ENCODE peak calls at places on chromosomes 16 and 17, in eight cellular contexts. R, W, E, B, Z, X, D and S are unnamed samples.
A peak's percentile ranks its signal among the peaks of the same experiment; 100 is the strongest.

GRCh38 chr17:39002991-39003715 is 36.0 kb upstream of the FBXO47 start:
- DNase-seq in R (no peak), W (no peak), E (peak; percentile 79), B (no peak), Z (no peak), X (peak; percentile 9), D (peak; percentile 89), S (peak; percentile 72)

GRCh38 chr16:16048904-16049582 is 99.6 kb downstream of the ABCC1 start:
- DNase-seq in R (no peak), W (no peak), E (no peak), B (no peak), Z (no peak), X (no peak), D (no peak), S (no peak)

GRCh38 chr17:49987290-49987585 is 7.8 kb downstream of the DLX3 start:
- DNase-seq in R (no peak), W (no peak), E (no peak), B (no peak), Z (no peak), X (no peak), D (no peak), S (peak; percentile 22)

GRCh38 chr16:66382966-66383299 is 16.4 kb downstream of the CDH5 start:
- DNase-seq in R (no peak), W (peak; percentile 85), E (no peak), B (no peak), Z (peak; percentile 95), X (peak; percentile 88), D (no peak), S (no peak)

GRCh38 chr16:67305216-67306071 is 21.1 kb downstream of the KCTD19 start:
- DNase-seq in R (no peak), W (no peak), E (no peak), B (no peak), Z (no peak), X (no peak), D (no peak), S (no peak)

GRCh38 chr16:87457724-87458423 is 35.0 kb downstream of the ZCCHC14 start:
- DNase-seq in R (no peak), W (peak; percentile 94), E (no peak), B (no peak), Z (peak; percentile 99), X (peak; percentile 99), D (no peak), S (no peak)

GRCh38 chr16:85436636-85437160 is 176.4 kb upstream of the GSE1 start:
- DNase-seq in R (peak; percentile 71), W (no peak), E (no peak), B (no peak), Z (no peak), X (no peak), D (no peak), S (no peak)

GRCh38 chr17:81865733-81866439 is 5.3 kb downstream of the ARHGDIA start:
- DNase-seq in R (no peak), W (peak; percentile 45), E (no peak), B (no peak), Z (no peak), X (no peak), D (no peak), S (no peak)

GRCh38 chr16:69626256-69626655 is 60.5 kb downstream of the NFAT5 start:
- DNase-seq in R (no peak), W (no peak), E (no peak), B (no peak), Z (no peak), X (peak; percentile 17), D (no peak), S (no peak)

GRCh38 chr17:50904522-50905459 is 38.6 kb upstream of the TOB1 start:
- DNase-seq in R (peak; percentile 50), W (peak; percentile 34), E (peak; percentile 63), B (no peak), Z (no peak), X (peak; percentile 59), D (peak; percentile 68), S (no peak)

GRCh38 chr16:80123189-80123588 is 417.6 kb upstream of the DYNLRB2 start:
- DNase-seq in R (no peak), W (no peak), E (no peak), B (no peak), Z (no peak), X (no peak), D (no peak), S (no peak)

GRCh38 chr17:79323556-79323955 is 248.9 kb downstream of the ENGASE start:
- DNase-seq in R (no peak), W (no peak), E (no peak), B (no peak), Z (no peak), X (no peak), D (no peak), S (no peak)

GRCh38 chr16:50778284-50779163 is 36.6 kb downstream of the CYLD start:
- DNase-seq in R (no peak), W (no peak), E (no peak), B (no peak), Z (no peak), X (no peak), D (no peak), S (no peak)

GRCh38 chr17:30309591-30309990 is 17.8 kb upstream of the BLMH start:
- DNase-seq in R (no peak), W (no peak), E (no peak), B (no peak), Z (no peak), X (peak; percentile 61), D (no peak), S (no peak)

GRCh38 chr16:51392651-51393187 is 241.6 kb upstream of the SALL1 start:
- DNase-seq in R (peak; percentile 37), W (no peak), E (no peak), B (no peak), Z (no peak), X (peak; percentile 70), D (peak; percentile 52), S (no peak)

GRCh38 chr17:41329279-41329925 is 13.9 kb upstream of the KRTAP17-1 start:
- DNase-seq in R (peak; percentile 68), W (peak; percentile 69), E (no peak), B (no peak), Z (no peak), X (peak; percentile 38), D (no peak), S (no peak)

GRCh38 chr17:2405247-2405926 is 4.5 kb upstream of the MNT start:
- DNase-seq in R (peak; percentile 1), W (peak; percentile 87), E (peak; percentile 46), B (no peak), Z (no peak), X (peak; percentile 86), D (no peak), S (no peak)

GRCh38 chr16:64131423-64131822 is 990.4 kb downstream of the CDH11 start:
- DNase-seq in R (no peak), W (no peak), E (no peak), B (no peak), Z (no peak), X (no peak), D (no peak), S (no peak)

DNA sequence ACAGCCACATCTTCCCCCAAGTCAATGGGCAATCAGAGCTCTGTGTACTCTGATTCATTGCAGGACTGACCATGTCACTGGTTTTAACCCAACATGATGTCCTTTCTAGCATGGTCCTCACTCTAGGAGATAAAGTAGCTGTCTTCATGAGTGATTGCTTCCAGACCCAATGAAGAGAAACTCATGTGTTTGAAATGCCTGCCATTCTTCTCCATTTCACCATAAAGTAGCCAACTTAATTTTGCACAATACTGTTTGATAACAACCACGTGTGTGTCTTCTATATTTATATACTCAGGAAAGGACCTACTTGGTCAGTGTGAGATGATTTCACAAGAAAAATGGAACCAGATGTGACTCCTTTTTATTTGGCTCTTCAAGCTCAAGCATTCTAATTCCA is 172.5 kb downstream of the AXIN2 start:
- DNase-seq in R (no peak), W (no peak), E (no peak), B (no peak), Z (no peak), X (no peak), D (no peak), S (no peak)
- TF ChIP-seq CTCF in R (no peak), W (no peak), E (no peak), B (no peak), Z (no peak), X (no peak), D (no peak), S (no peak)

DNA sequence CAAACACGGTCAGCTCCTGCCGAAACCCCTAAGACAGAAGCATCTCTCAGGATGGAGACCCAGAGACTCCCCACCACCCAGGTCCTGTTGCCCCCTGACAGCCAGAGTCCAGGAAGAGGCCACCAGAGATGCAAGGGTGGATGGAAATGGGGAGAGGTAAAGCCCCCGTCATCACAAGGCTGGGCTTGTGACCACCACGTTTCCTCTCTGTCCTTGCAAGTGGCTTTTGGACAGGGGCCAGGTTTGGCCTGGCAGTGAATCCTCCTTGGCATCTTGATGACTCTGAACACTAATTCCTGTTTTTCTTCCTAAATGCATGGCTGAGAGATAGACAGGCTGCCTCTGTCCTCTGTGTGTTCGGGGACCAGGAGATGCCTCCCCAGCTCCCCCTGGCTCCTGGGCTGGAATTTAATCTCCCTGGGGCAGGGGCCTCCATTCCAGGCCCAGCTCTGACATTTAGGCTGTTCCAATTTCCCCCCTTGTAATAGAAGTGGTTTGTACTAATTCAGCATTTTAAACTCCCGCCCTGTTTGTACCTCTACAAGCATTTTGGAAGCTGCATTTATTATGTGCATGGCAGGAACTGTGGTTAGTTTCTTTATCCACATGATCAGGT is 116.2 kb upstream of the IRX6 start:
- DNase-seq in R (no peak), W (no peak), E (no peak), B (no peak), Z (no peak), X (no peak), D (no peak), S (no peak)
- TF ChIP-seq CTCF in R (peak; percentile 12), W (no peak), E (no peak), B (no peak), Z (no peak), X (no peak), D (no peak), S (no peak)

DNA sequence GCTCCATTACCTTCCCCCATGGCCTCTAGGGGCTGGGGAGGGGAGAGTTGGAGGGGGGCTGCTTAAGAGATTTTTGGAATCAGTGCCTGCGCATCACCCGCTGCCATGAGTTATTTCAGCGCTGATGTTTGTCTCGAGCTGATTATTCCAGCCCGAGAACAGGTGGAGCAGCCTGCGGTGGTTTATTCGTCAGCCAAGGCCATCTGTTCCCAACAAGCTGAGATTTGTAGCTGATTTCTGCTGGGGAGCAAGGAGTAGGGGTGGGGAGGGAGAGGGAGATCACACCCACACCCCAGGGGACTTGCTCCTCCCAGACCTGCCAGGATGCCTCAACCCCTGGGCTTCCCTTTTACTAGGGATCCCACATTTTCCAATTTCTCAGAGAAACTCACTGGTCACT is 23.1 kb downstream of the PIPOX start:
- DNase-seq in R (no peak), W (no peak), E (no peak), B (no peak), Z (no peak), X (no peak), D (no peak), S (no peak)
- TF ChIP-seq CTCF in R (no peak), W (no peak), E (no peak), B (no peak), Z (no peak), X (no peak), D (no peak), S (no peak)

DNA sequence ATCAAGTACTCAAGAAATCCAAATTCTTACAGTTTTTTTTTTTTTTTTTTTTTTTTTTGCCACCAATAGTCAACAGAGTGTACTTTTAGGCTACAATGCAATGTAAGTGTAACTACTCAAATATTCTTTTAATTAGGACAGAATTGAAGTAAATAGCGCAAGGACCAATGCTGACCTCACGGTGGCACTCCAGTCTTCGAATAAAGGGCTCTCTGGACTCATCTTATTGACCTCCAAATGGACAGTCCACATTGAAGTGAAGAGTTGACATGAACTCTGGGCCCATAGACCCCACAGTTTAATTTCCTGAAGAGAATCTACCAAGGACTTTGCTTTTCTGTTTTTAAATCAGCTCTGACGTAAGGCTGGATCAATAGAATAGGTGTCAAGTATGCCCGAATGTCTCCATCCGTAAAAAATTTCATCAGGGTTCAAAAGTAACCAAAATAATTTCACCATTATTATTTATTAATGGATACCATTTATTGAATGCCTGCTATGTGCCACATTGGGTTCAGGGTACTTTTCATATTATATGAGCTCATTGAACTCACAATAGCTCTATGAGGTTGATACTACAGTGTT is 7.3 kb upstream of the DDX52 start:
- DNase-seq in R (peak; percentile 74), W (peak; percentile 46), E (no peak), B (no peak), Z (no peak), X (peak; percentile 53), D (no peak), S (no peak)
- TF ChIP-seq CTCF in R (peak; percentile 73), W (peak; percentile 62), E (peak; percentile 17), B (no peak), Z (peak; percentile 54), X (peak; percentile 50), D (peak; percentile 27), S (peak; percentile 24)